ENCODE peak calls at places on chromosome 16, in six cellular contexts. M is upper lobe of right lung; R is iPS DF 6.9; A is right cardiac atrium; K is esophagus muscularis mucosa; D is CD8-positive, alpha-beta T cell. C is an unnamed sample.

GRCh38 chr16:26453215-26453614 is 613.5 kb upstream of the C16orf82 start:
- DNase-seq in M (no peak), R (no peak), A (no peak), K (no peak), D (no peak), C (no peak)

GRCh38 chr16:10678655-10679054 is 16.1 kb downstream of the TEKT5 start:
- DNase-seq in M (no peak), R (no peak), A (no peak), K (no peak), D (no peak), C (no peak)

GRCh38 chr16:73126453-73126853 is 78.5 kb upstream of the ZFHX3 start:
- DNase-seq in M (no peak), R (no peak), A (peak; percentile 61), K (no peak), D (no peak), C (peak; percentile 37)

GRCh38 chr16:81590714-81591537 is 146.3 kb downstream of the CMIP start:
- DNase-seq in M (no peak), R (no peak), A (no peak), K (no peak), D (no peak), C (no peak)

GRCh38 chr16:81652798-81653505 is 126.1 kb upstream of the PLCG2 start:
- DNase-seq in M (no peak), R (no peak), A (no peak), K (no peak), D (no peak), C (no peak)

GRCh38 chr16:8725513-8726178 is 51.2 kb downstream of the ABAT start:
- DNase-seq in M (no peak), R (no peak), A (no peak), K (no peak), D (no peak), C (no peak)

GRCh38 chr16:47612711-47613110 is 151.6 kb downstream of the PHKB start:
- DNase-seq in M (no peak), R (no peak), A (no peak), K (no peak), D (no peak), C (no peak)

GRCh38 chr16:26709175-26709574 is 357.6 kb upstream of the C16orf82 start:
- DNase-seq in M (no peak), R (peak; percentile 22), A (no peak), K (no peak), D (no peak), C (no peak)

GRCh38 chr16:75195811-75196790 is 10.9 kb downstream of the CTRB2 start:
- DNase-seq in M (peak; percentile 51), R (no peak), A (no peak), K (no peak), D (peak; percentile 43), C (no peak)

GRCh38 chr16:83040174-83040573 is 413.4 kb downstream of the CDH13 start:
- DNase-seq in M (no peak), R (no peak), A (no peak), K (no peak), D (no peak), C (no peak)

GRCh38 chr16:53480394-53480793 is 22.6 kb downstream of the AKTIP start:
- DNase-seq in M (no peak), R (no peak), A (no peak), K (no peak), D (no peak), C (no peak)

GRCh38 chr16:30741461-30741914 is 6.7 kb upstream of the PHKG2 start:
- DNase-seq in M (peak; percentile 84), R (no peak), A (no peak), K (no peak), D (no peak), C (no peak)

GRCh38 chr16:27486344-27486743 is 63.4 kb downstream of the GTF3C1 start:
- DNase-seq in M (no peak), R (no peak), A (no peak), K (no peak), D (no peak), C (no peak)

GRCh38 chr16:48235556-48236136 is 8.5 kb upstream of the LONP2 start:
- DNase-seq in M (no peak), R (no peak), A (no peak), K (no peak), D (no peak), C (no peak)

GRCh38 chr16:10787304-10787703 is 31.3 kb downstream of the TVP23A start:
- DNase-seq in M (no peak), R (no peak), A (no peak), K (no peak), D (no peak), C (no peak)

GRCh38 chr16:27470567-27471431 is 68.8 kb downstream of the IL21R start:
- DNase-seq in M (no peak), R (no peak), A (peak; percentile 51), K (no peak), D (no peak), C (no peak)

GRCh38 chr16:82083710-82084353 is 48.8 kb downstream of the HSD17B2 start:
- DNase-seq in M (no peak), R (no peak), A (no peak), K (no peak), D (no peak), C (no peak)

GRCh38 chr16:71542377-71542776 is 16.2 kb downstream of the CHST4 start:
- DNase-seq in M (peak; percentile 70), R (peak; percentile 75), A (no peak), K (no peak), D (peak; percentile 63), C (no peak)

GRCh38 chr16:72014675-72015074 is 6.1 kb downstream of the DHODH start:
- DNase-seq in M (no peak), R (no peak), A (no peak), K (no peak), D (no peak), C (no peak)

GRCh38 chr16:79607587-79607986 is 7.0 kb upstream of the MAF start:
- DNase-seq in M (no peak), R (no peak), A (no peak), K (no peak), D (no peak), C (no peak)

GRCh38 chr16:27408012-27408601 is 6.1 kb downstream of the IL21R start:
- DNase-seq in M (no peak), R (no peak), A (no peak), K (peak; percentile 42), D (no peak), C (no peak)

GRCh38 chr16:69055003-69055402 is 50.5 kb upstream of the HAS3 start:
- DNase-seq in M (no peak), R (no peak), A (no peak), K (no peak), D (no peak), C (no peak)

GRCh38 chr16:2964416-2965223 is 545 bp downstream of the KREMEN2 start:
- DNase-seq in M (no peak), R (no peak), A (peak; percentile 60), K (no peak), D (peak; percentile 61), C (no peak)

GRCh38 chr16:17070882-17071592 is 399.7 kb downstream of the XYLT1 start:
- DNase-seq in M (peak; percentile 73), R (no peak), A (no peak), K (no peak), D (peak; percentile 73), C (no peak)

GRCh38 chr16:61182416-61182815 is 853.8 kb downstream of the CDH8 start:
- DNase-seq in M (no peak), R (no peak), A (no peak), K (no peak), D (no peak), C (no peak)

GRCh38 chr16:64907844-64908243 is 214.0 kb downstream of the CDH11 start:
- DNase-seq in M (no peak), R (no peak), A (no peak), K (no peak), D (no peak), C (no peak)

GRCh38 chr16:66551362-66551761 is 1.0 kb upstream of the CKLF start:
- DNase-seq in M (no peak), R (no peak), A (no peak), K (no peak), D (peak; percentile 69), C (no peak)

GRCh38 chr16:78768723-78769122 is 669.3 kb downstream of the WWOX start:
- DNase-seq in M (no peak), R (no peak), A (no peak), K (no peak), D (no peak), C (no peak)

GRCh38 chr16:7501868-7502267 is 169.2 kb downstream of the RBFOX1 start:
- DNase-seq in M (no peak), R (no peak), A (no peak), K (no peak), D (no peak), C (no peak)
- H3K27ac ChIP-seq in M (no peak overlapping the region), R (no peak overlapping the region), A (no peak overlapping the region), K (no peak overlapping the region), D (no peak overlapping the region), C (no peak overlapping the region)

GRCh38 chr16:1071009-1071408 is 1.5 kb upstream of the SSTR5 start:
- DNase-seq in M (no peak), R (no peak), A (no peak), K (no peak), D (no peak), C (no peak)
- H3K27me3 ChIP-seq in M (peaks cover 62% of the 10 kb centered on the region), R (no peaks in the 10 kb centered on the region), A (no peaks in the 10 kb centered on the region), K (peaks cover 46% of the 10 kb centered on the region), D (no peaks in the 10 kb centered on the region), C (peaks cover 86% of the 10 kb centered on the region)

GRCh38 chr16:24852281-24852721 is 6.5 kb downstream of the SLC5A11 start:
- DNase-seq in M (no peak), R (no peak), A (no peak), K (no peak), D (no peak), C (peak; percentile 73)
- H3K27ac ChIP-seq in M (no peak overlapping the region), R (no peak overlapping the region), A (no peak overlapping the region), K (no peak overlapping the region), D (no peak overlapping the region), C (peak overlapping the region; percentile 95)

DNA sequence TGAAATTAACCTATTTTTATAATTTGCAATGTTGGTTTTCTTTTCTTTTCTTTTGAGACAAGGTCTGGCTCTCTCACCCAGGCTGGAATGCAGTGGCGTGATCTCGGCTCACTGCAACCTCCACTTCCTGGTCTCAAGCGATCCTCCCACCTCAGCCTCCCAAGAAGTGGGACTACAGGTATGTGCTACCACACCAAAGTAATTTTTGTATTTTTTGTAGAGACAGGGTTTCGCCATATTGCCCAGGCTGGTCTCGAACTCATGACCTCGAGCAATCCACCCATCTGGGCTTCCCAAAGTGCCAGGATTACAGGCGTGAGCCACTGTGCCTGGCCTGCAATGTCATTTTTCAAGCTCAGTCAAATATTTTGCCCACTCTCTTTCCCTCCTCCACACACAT is 36.0 kb downstream of the MYH11 start:
- DNase-seq in M (no peak), R (no peak), A (no peak), K (no peak), D (no peak), C (no peak)
- H3K27me3 ChIP-seq in M (no peaks in the 10 kb centered on the region), R (no peaks in the 10 kb centered on the region), A (no peaks in the 10 kb centered on the region), K (no peaks in the 10 kb centered on the region), D (no peaks in the 10 kb centered on the region), C (no peaks in the 10 kb centered on the region)

DNA sequence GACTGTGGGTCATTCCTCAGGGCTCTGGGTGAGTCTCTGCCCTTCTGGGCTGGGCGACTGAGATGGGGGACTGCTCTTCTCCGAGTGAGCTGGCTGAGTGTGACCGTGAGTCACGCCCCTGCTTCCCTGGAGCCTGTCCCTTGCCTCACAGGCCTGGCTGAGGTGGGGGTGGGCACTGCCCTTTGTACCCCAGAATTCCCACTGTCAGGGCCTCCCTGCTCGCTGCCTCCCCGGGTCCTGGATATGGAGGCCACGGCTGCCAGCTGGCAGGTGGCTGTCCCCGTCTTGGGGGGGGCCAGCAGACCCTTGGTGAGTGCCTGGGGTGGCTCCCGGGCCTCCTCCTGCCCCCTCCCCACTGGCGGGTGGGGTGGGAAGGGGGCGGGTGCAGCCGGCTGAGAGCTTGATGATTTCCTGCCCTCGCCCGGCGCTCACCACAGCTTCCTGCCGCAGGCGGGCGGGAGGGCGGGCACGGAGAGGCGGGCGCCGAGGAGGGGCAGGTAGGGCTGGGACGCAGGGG is at the start of gene LAT:
- DNase-seq in M (peak; percentile 71), R (no peak), A (peak; percentile 74), K (no peak), D (peak; percentile 91), C (no peak)
- H3K27ac ChIP-seq in M (peak within 1 kb of the TSS; percentile 72), R (no peak within 1 kb of the TSS), A (no peak within 1 kb of the TSS), K (no peak within 1 kb of the TSS), D (peak within 1 kb of the TSS; percentile 76), C (no peak within 1 kb of the TSS)

C was measured in dorsolateral prefrontal cortex.